ENCODE peak calls at places on chromosomes 4 and X, in seven cellular contexts. D, X, J, O, T, P and C are unnamed samples.

GRCh38 chrX:13007519-13008188 is 32.7 kb downstream of the TMSB4X start:
- DNase-seq in O (no peak), X (no peak), P (peak), J (peak), T (no peak), D (no peak), C (peak)

GRCh38 chr4:15459706-15460105 is 10.0 kb upstream of the CC2D2A start:
- DNase-seq in D (no peak), O (no peak), X (no peak), J (no peak), P (peak), T (no peak), C (no peak)

GRCh38 chr4:95546236-95546635 is 2.5 kb downstream of the UNC5C start:
- DNase-seq in J (no peak), D (no peak), X (no peak), P (no peak), T (peak), O (no peak), C (no peak)

GRCh38 chr4:177332119-177332518 is 22.4 kb downstream of the NEIL3 start:
- DNase-seq in O (no peak), D (no peak), P (no peak), X (no peak), T (no peak), J (no peak), C (no peak)

GRCh38 chr4:102799816-102800215 is 27.5 kb downstream of the UBE2D3 start:
- DNase-seq in J (peak), D (no peak), X (no peak), T (no peak), P (no peak), O (no peak), C (no peak)

GRCh38 chr4:37603070-37603468 is 83.1 kb downstream of the RELL1 start:
- DNase-seq in J (peak), D (peak), T (peak), X (no peak), P (peak), O (peak), C (peak)

GRCh38 chrX:3638280-3638873 is 75.1 kb downstream of the PRKX start:
- DNase-seq in O (peak), D (peak), T (peak), X (no peak), P (peak), J (peak), C (peak)

GRCh38 chrX:107676559-107677378 is 48.5 kb downstream of the PRPS1 start:
- DNase-seq in D (peak), J (peak), P (peak), X (peak), T (peak), O (peak), C (peak)

GRCh38 chr4:74997942-74998341 is 65.0 kb downstream of the PARM1 start:
- DNase-seq in P (no peak), T (no peak), O (no peak), D (no peak), J (no peak), X (no peak), C (no peak)

GRCh38 chrX:18406531-18407266 is 18.7 kb upstream of the CDKL5 start:
- DNase-seq in J (peak), X (no peak), O (no peak), D (no peak), T (no peak), P (peak), C (no peak)

GRCh38 chr4:173860079-173860478 is 330.1 kb upstream of the HAND2 start:
- DNase-seq in P (no peak), O (no peak), X (no peak), D (no peak), T (no peak), J (no peak), C (no peak)

GRCh38 chrX:129717902-129718301 is 20.9 kb upstream of the XPNPEP2 start:
- DNase-seq in X (no peak), P (peak), J (peak), D (peak), T (no peak), O (no peak), C (peak)

GRCh38 chr4:3657917-3658913 is 108.0 kb upstream of the ADRA2C start:
- DNase-seq in J (peak), T (peak), P (peak), X (no peak), O (no peak), D (peak), C (peak)

GRCh38 chrX:149950681-149951080 is 12.4 kb upstream of the EOLA2 start:
- DNase-seq in D (no peak), P (peak), T (peak), X (no peak), J (peak), O (no peak), C (peak)

GRCh38 chr4:24923550-24923949 is 10.7 kb upstream of the CCDC149 start:
- DNase-seq in D (no peak), O (no peak), P (no peak), T (no peak), J (no peak), X (no peak), C (no peak)

GRCh38 chr4:5635826-5636196 is 72.5 kb downstream of the EVC2 start:
- DNase-seq in J (peak), D (no peak), T (no peak), O (no peak), P (peak), X (no peak), C (peak)

GRCh38 chrX:78075787-78076389 is 28.2 kb upstream of the PGK1 start:
- DNase-seq in T (no peak), X (no peak), P (no peak), O (no peak), J (no peak), D (no peak), C (peak)

GRCh38 chr4:152534541-152535231 is 1.2 kb downstream of the FBXW7 start:
- DNase-seq in D (peak), X (no peak), J (no peak), T (peak), P (no peak), O (peak), C (peak)

GRCh38 chr4:38939150-38939549 is 71.5 kb downstream of the FAM114A1 start:
- DNase-seq in J (no peak), D (no peak), X (no peak), P (no peak), T (no peak), O (no peak), C (no peak)

GRCh38 chr4:180640193-180640592 is 1603.0 kb upstream of the TENM3 start:
- DNase-seq in O (no peak), T (no peak), D (no peak), J (no peak), P (no peak), X (no peak), C (no peak)

GRCh38 chr4:5137927-5138326 is 86.6 kb downstream of the STK32B start:
- DNase-seq in T (peak), P (peak), D (no peak), J (no peak), O (no peak), X (no peak), C (no peak)

GRCh38 chr4:41620594-41621256 is 82.8 kb downstream of the LIMCH1 start:
- DNase-seq in D (no peak), J (no peak), O (no peak), P (no peak), X (no peak), T (no peak), C (no peak)

GRCh38 chr4:184907216-184907615 is 81.4 kb upstream of the ACSL1 start:
- DNase-seq in O (no peak), X (no peak), J (no peak), D (no peak), T (no peak), P (no peak), C (peak)